ENCODE peak calls at places on chromosomes 12 and 14, in five cellular contexts. X is amniotic stem cell, M is pons, R is M059J, V is neural crest cell. C is an unnamed sample.

GRCh38 chr12:52581481-52581880 is 7.8 kb upstream of the KRT74 start:
- DNase-seq in X (no peak), M (no peak), R (peak), V (no peak), C (peak)

GRCh38 chr14:57729208-57730187 is 136.4 kb downstream of the SLC35F4 start:
- DNase-seq in X (no peak), M (peak), R (no peak), V (no peak), C (no peak)

GRCh38 chr12:15364221-15365170 is 42.2 kb downstream of the PTPRO start:
- DNase-seq in X (no peak), M (no peak), R (peak), V (no peak), C (peak)

GRCh38 chr12:112705037-112705632 is 86.4 kb upstream of the RPH3A start:
- DNase-seq in X (no peak), M (no peak), R (peak), V (no peak), C (peak)

GRCh38 chr12:49279706-49280159 is 14.9 kb downstream of the TUBA1C start:
- DNase-seq in X (no peak), M (no peak), R (no peak), V (no peak), C (no peak)

GRCh38 chr12:90839340-90839739 is 115.6 kb downstream of the CCER1 start:
- DNase-seq in X (no peak), M (no peak), R (no peak), V (no peak), C (no peak)

GRCh38 chr12:103742349-103742784 is 98.7 kb downstream of the NT5DC3 start:
- DNase-seq in X (no peak), M (peak), R (peak), V (no peak), C (peak)

GRCh38 chr12:62758216-62758615 is 176.7 kb downstream of the PPM1H start:
- DNase-seq in X (peak), M (no peak), R (peak), V (no peak), C (no peak)

C was measured in mammary epithelial cell.